ENCODE peak calls at places on chromosomes 6 and 20, in eight cellular contexts. K is stomach, J is GM12878, P is prostate gland, Z is breast epithelium, H is ovary, V is heart left ventricle, L is IMR-90. S is an unnamed sample.

GRCh38 chr6:148349466-148349865 is 6.8 kb downstream of the SASH1 start:
- DNase-seq in H (no peak), Z (no peak), V (no peak), L (no peak), K (no peak), J (no peak), P (no peak), S (no peak)

GRCh38 chr6:69584913-69585729 is 211.7 kb downstream of the LMBRD1 start:
- DNase-seq in P (no peak), H (no peak), J (peak), V (no peak), K (no peak), Z (no peak), L (no peak), S (no peak)

GRCh38 chr6:143569035-143569434 is 57.5 kb upstream of the FUCA2 start:
- DNase-seq in L (peak), K (no peak), J (no peak), P (no peak), H (no peak), Z (no peak), V (no peak), S (no peak)

GRCh38 chr20:54345817-54346216 is 129.6 kb upstream of the DOK5 start:
- DNase-seq in J (no peak), H (no peak), Z (no peak), L (peak), K (no peak), P (no peak), V (no peak), S (no peak)

GRCh38 chr6:73854998-73855718 is 159.2 kb downstream of the CD109 start:
- DNase-seq in V (no peak), J (no peak), P (peak), H (no peak), K (no peak), L (peak), Z (no peak), S (no peak)

GRCh38 chr6:72464246-72464645 is 157.6 kb upstream of the KCNQ5 start:
- DNase-seq in P (no peak), V (no peak), Z (no peak), J (no peak), H (no peak), K (no peak), L (peak), S (no peak)

GRCh38 chr6:144294016-144294415 is 8.9 kb downstream of the UTRN start:
- DNase-seq in Z (no peak), V (no peak), P (no peak), L (peak), K (no peak), H (no peak), J (no peak), S (no peak)

GRCh38 chr6:1131285-1132079 is 180.4 kb upstream of the FOXQ1 start:
- DNase-seq in H (no peak), L (peak), V (peak), P (no peak), Z (no peak), J (no peak), K (no peak), S (no peak)

GRCh38 chr20:13165203-13165602 is 55.9 kb upstream of the ISM1 start:
- DNase-seq in K (no peak), J (no peak), H (no peak), Z (no peak), P (no peak), V (no peak), L (no peak), S (no peak)

GRCh38 chr6:165204807-165205545 is 104.4 kb downstream of the C6orf118 start:
- DNase-seq in P (no peak), Z (no peak), J (no peak), L (no peak), H (no peak), K (no peak), V (no peak), S (no peak)

GRCh38 chr6:108562503-108562993 is 1.8 kb downstream of the FOXO3 start:
- DNase-seq in K (peak), L (peak), Z (no peak), V (peak), P (peak), H (peak), J (no peak), S (peak)

GRCh38 chr20:53224851-53225250 is 252.7 kb downstream of the TSHZ2 start:
- DNase-seq in H (no peak), L (peak), J (no peak), K (no peak), V (no peak), P (no peak), Z (no peak), S (no peak)

GRCh38 chr6:117837268-117837667 is 69.8 kb upstream of the SLC35F1 start:
- DNase-seq in P (no peak), Z (no peak), L (no peak), J (no peak), V (no peak), K (no peak), H (no peak), S (no peak)

GRCh38 chr6:20427856-20428255 is 26.2 kb downstream of the E2F3 start:
- DNase-seq in P (no peak), J (peak), V (no peak), L (no peak), H (no peak), Z (no peak), K (no peak), S (no peak)

GRCh38 chr6:150711584-150712501 is 112.2 kb downstream of the PLEKHG1 start:
- DNase-seq in K (peak), L (no peak), H (no peak), J (no peak), P (peak), Z (no peak), V (peak), S (no peak)

GRCh38 chr20:25071722-25072121 is 10.2 kb downstream of the VSX1 start:
- DNase-seq in L (no peak), H (no peak), V (peak), K (peak), J (no peak), Z (peak), P (no peak), S (no peak)

GRCh38 chr20:14055127-14055742 is 59.9 kb downstream of the MACROD2 start:
- DNase-seq in P (peak), V (no peak), Z (no peak), L (peak), H (peak), J (no peak), K (no peak), S (no peak)

GRCh38 chr6:150286919-150287318 is 81.9 kb upstream of the IYD start:
- DNase-seq in V (no peak), J (no peak), H (no peak), L (peak), P (no peak), Z (no peak), K (no peak), S (no peak)

GRCh38 chr6:108874470-108875160 is 26.4 kb downstream of the ARMC2 start:
- DNase-seq in J (peak), H (peak), P (no peak), Z (no peak), V (no peak), K (no peak), L (peak), S (no peak)

GRCh38 chr6:121216928-121217327 is 117.4 kb downstream of the TBC1D32 start:
- DNase-seq in H (no peak), Z (no peak), J (no peak), K (no peak), P (no peak), L (peak), V (no peak), S (no peak)

GRCh38 chr6:166862287-166862977 is 93.9 kb downstream of the RNASET2 start:
- DNase-seq in K (peak), V (peak), H (no peak), J (no peak), P (peak), L (no peak), Z (no peak), S (no peak)

GRCh38 chr20:44361021-44361420 is 5.5 kb downstream of the HNF4A start:
- DNase-seq in J (no peak), H (no peak), P (no peak), L (no peak), V (no peak), K (no peak), Z (no peak), S (no peak)

GRCh38 chr6:148251286-148251685 is 91.4 kb upstream of the SASH1 start:
- DNase-seq in P (no peak), V (no peak), K (no peak), Z (no peak), J (no peak), L (peak), H (no peak), S (no peak)

GRCh38 chr6:137166247-137167098 is 7.0 kb downstream of the IL22RA2 start:
- DNase-seq in L (no peak), P (no peak), Z (no peak), H (no peak), J (no peak), V (no peak), K (no peak), S (no peak)

GRCh38 chr6:134041093-134041492 is 11.3 kb downstream of the SLC2A12 start:
- DNase-seq in H (no peak), V (no peak), P (no peak), K (no peak), L (peak), J (no peak), Z (no peak), S (no peak)

GRCh38 chr6:133170602-133171001 is 70.6 kb upstream of the EYA4 start:
- DNase-seq in V (no peak), P (no peak), Z (no peak), L (peak), H (no peak), J (no peak), K (no peak), S (no peak)

GRCh38 chr6:139550361-139550760 is 175.9 kb upstream of the CITED2 start:
- DNase-seq in P (no peak), Z (no peak), H (no peak), J (no peak), K (no peak), V (no peak), L (no peak), S (no peak)

GRCh38 chr6:23414204-23414501 is 711.9 kb upstream of the NRSN1 start:
- DNase-seq in P (peak), J (peak), K (no peak), Z (no peak), L (peak), H (no peak), V (no peak), S (no peak)

GRCh38 chr20:62388839-62389600 is 2.1 kb downstream of the RPS21 start:
- DNase-seq in J (no peak), H (no peak), P (no peak), L (no peak), K (no peak), V (no peak), Z (no peak), S (no peak)
- TF ChIP-seq POLR2A in J (peak), H (no peak), P (no peak), L (no peak), K (no peak), V (no peak), Z (no peak), S (no peak)

GRCh38 chr20:39632176-39632575 is 670.0 kb downstream of the DHX35 start:
- DNase-seq in Z (no peak), L (no peak), P (no peak), V (no peak), H (no peak), K (no peak), J (no peak), S (no peak)

GRCh38 chr20:39633689-39634088 is 671.5 kb downstream of the DHX35 start:
- DNase-seq in L (no peak), Z (no peak), J (no peak), K (no peak), P (no peak), H (no peak), V (no peak), S (no peak)

GRCh38 chr20:39632757-39633156 is 670.6 kb downstream of the DHX35 start:
- DNase-seq in L (no peak), P (no peak), Z (no peak), J (no peak), V (no peak), H (no peak), K (no peak), S (no peak)

GRCh38 chr20:39630215-39630614 is 668.1 kb downstream of the DHX35 start:
- DNase-seq in L (no peak), J (no peak), P (no peak), Z (no peak), H (no peak), V (no peak), K (no peak), S (no peak)

DNA sequence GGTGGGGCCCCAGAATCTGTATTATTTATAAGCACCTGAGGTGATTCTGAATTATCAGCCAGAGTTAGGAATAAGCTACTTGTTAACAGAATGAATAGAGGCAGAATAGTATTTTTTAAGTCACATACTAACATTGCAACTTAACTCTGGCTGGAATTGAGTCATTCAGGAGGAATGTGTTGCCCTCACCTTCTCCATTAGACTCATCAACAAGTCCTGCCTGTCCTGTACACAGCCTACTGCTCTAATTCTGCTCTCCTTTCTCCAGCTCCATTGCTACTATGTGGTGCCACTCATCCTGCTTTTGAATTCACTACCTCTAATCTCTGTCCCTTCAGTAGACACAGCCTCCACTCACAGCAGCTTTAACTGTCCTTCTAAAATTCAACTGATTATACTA is 669.4 kb downstream of the DHX35 start:
- DNase-seq in H (no peak), J (no peak), K (no peak), V (no peak), P (no peak), L (no peak), Z (no peak), S (no peak)
- TF ChIP-seq CTCF in H (no peak), J (no peak), K (no peak), V (no peak), P (no peak), L (no peak), Z (no peak), S (no peak)

DNA sequence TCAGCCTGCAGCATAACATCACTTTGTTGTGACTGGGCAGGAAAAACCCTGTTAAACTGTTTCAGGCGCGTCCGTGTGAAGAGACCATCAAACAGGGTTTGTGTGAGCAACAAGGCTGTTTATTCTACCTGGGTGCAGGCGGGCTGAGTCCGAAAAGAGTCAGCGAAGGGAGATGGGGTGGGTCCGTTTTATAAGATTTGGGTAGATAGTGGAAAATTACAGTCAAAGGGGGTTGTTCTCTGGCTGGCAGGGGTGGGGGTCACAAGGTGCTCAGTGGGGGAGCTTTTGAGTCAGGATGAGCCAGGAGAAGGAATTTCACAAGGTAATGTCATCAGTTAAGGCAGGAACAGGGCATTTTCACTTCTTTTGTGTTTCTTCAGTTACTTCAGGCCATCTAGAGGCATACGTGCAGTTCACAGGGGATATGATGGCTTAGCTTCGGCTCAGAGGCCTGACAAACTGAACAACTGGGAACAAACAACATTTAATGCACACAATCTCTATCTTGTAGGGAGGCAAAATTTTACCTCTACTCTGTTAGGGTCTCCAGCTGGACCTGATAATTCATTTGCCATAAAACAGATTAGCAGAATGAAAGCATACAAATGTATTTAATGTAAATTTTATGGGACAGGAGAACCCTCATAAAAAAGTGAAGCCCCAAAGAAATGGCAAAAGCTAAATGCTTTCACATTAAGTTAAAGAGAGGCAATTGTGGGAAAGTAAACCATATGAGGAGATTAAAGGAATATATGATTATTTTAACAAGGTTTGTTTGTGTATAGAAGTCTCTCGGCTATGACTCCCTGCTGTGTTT is 58.3 kb upstream of the HFE start:
- DNase-seq in K (no peak), H (no peak), Z (no peak), J (no peak), P (no peak), V (no peak), L (peak), S (no peak)
- TF ChIP-seq POLR2A in K (no peak), H (no peak), Z (no peak), J (no peak), P (no peak), V (no peak), L (no peak), S (no peak)

GRCh38 chr6:157339432-157339831 is 16.1 kb upstream of the TMEM242 start:
- DNase-seq in P (no peak), H (no peak), V (no peak), K (no peak), Z (no peak), L (no peak), J (no peak), S (no peak)
- TF ChIP-seq CTCF in P (no peak), H (no peak), V (no peak), K (no peak), Z (no peak), L (no peak), J (peak), S (no peak)

GRCh38 chr6:138546733-138547185 is 47.5 kb upstream of the NHSL1 start:
- DNase-seq in K (no peak), Z (no peak), V (no peak), H (no peak), J (no peak), P (no peak), L (peak), S (no peak)
- TF ChIP-seq POLR2A in K (no peak), Z (no peak), V (no peak), H (no peak), J (no peak), P (no peak), L (no peak), S (no peak)

S was measured in sigmoid colon.